ENCODE peak calls at places on chromosome X, in nine cellular contexts. P is ovary, E is GM20000, R is mesothelial cell of epicardium, B is fibroblast of villous mesenchyme, G is suprapubic skin, H is lung, C is activated B cell treated with CpG ODN at 0.5 μM for 24 hours, U is right lobe of liver. W is an unnamed sample.
A peak's percentile ranks its signal among the peaks of the same experiment; 100 is the strongest.

GRCh38 chrX:20252392-20253231 is 14.1 kb downstream of the RPS6KA3 start:
- DNase-seq in P (no peak), E (no peak), R (no peak), B (peak; percentile 51), G (no peak), H (peak; percentile 70), C (peak; percentile 42), U (peak; percentile 58), W (peak; percentile 66)

GRCh38 chrX:989959-990510 is 222.4 kb downstream of the CRLF2 start:
- DNase-seq in P (peak; percentile 93), E (no peak), R (peak; percentile 45), B (peak; percentile 76), G (peak; percentile 80), H (peak; percentile 93), C (no peak), U (no peak), W (peak; percentile 18)

GRCh38 chrX:16436348-16437188 is 213.4 kb upstream of the S100G start:
- DNase-seq in P (peak; percentile 44), E (peak; percentile 32), R (peak; percentile 76), B (peak; percentile 71), G (peak; percentile 77), H (peak; percentile 72), C (peak; percentile 15), U (peak; percentile 67), W (no peak)

GRCh38 chrX:9148626-9149385 is 114.9 kb upstream of the FAM9B start:
- DNase-seq in P (peak; percentile 26), E (no peak), R (no peak), B (peak; percentile 41), G (no peak), H (no peak), C (no peak), U (no peak), W (no peak)

GRCh38 chrX:45011131-45011530 is 138.1 kb downstream of the KDM6A start:
- DNase-seq in P (no peak), E (no peak), R (no peak), B (no peak), G (no peak), H (no peak), C (no peak), U (no peak), W (no peak)

GRCh38 chrX:19579485-19579884 is 64.2 kb upstream of the MAP3K15 start:
- DNase-seq in P (no peak), E (no peak), R (no peak), B (peak; percentile 34), G (no peak), H (no peak), C (no peak), U (no peak), W (no peak)

GRCh38 chrX:72079607-72080006 is 52.1 kb downstream of the RTL5 start:
- DNase-seq in P (no peak), E (no peak), R (no peak), B (no peak), G (no peak), H (no peak), C (no peak), U (no peak), W (no peak)

GRCh38 chrX:72142094-72142843 is 10.6 kb upstream of the RTL5 start:
- DNase-seq in P (no peak), E (no peak), R (no peak), B (no peak), G (no peak), H (no peak), C (no peak), U (no peak), W (no peak)

GRCh38 chrX:118212817-118213183 is 96.2 kb upstream of the KLHL13 start:
- DNase-seq in P (no peak), E (peak; percentile 27), R (no peak), B (no peak), G (no peak), H (no peak), C (no peak), U (no peak), W (no peak)

GRCh38 chrX:118062817-118063615 is 53.6 kb downstream of the KLHL13 start:
- DNase-seq in P (no peak), E (peak; percentile 1), R (no peak), B (no peak), G (no peak), H (no peak), C (no peak), U (no peak), W (no peak)

GRCh38 chrX:318068-318738 is 393 bp downstream of the GTPBP6 start:
- DNase-seq in P (peak; percentile 99), E (peak; percentile 97), R (peak; percentile 95), B (peak; percentile 99), G (peak; percentile 100), H (peak; percentile 98), C (peak; percentile 87), U (peak; percentile 98), W (peak; percentile 92)

GRCh38 chrX:9878141-9878875 is 88.8 kb upstream of the CLDN34 start:
- DNase-seq in P (no peak), E (no peak), R (no peak), B (no peak), G (no peak), H (no peak), C (no peak), U (no peak), W (no peak)

GRCh38 chrX:124289443-124289842 is 43.0 kb upstream of the TEX13D start:
- DNase-seq in P (no peak), E (no peak), R (no peak), B (no peak), G (no peak), H (no peak), C (no peak), U (no peak), W (no peak)

GRCh38 chrX:141341341-141341740 is 99.0 kb upstream of the SPANXC start:
- DNase-seq in P (no peak), E (no peak), R (no peak), B (peak; percentile 52), G (no peak), H (no peak), C (no peak), U (no peak), W (no peak)

GRCh38 chrX:51420610-51421009 is 75.8 kb downstream of the NUDT11 start:
- DNase-seq in P (peak; percentile 37), E (no peak), R (no peak), B (peak; percentile 36), G (no peak), H (no peak), C (no peak), U (no peak), W (no peak)

GRCh38 chrX:3026074-3026588 is 15.1 kb upstream of the ARSF start:
- DNase-seq in P (no peak), E (no peak), R (no peak), B (no peak), G (no peak), H (no peak), C (no peak), U (no peak), W (no peak)

GRCh38 chrX:117969337-117969736 is 147.3 kb downstream of the KLHL13 start:
- DNase-seq in P (no peak), E (no peak), R (no peak), B (no peak), G (no peak), H (no peak), C (no peak), U (no peak), W (no peak)

GRCh38 chrX:48520455-48520854 is 1.2 kb upstream of the EBP start:
- DNase-seq in P (no peak), E (no peak), R (no peak), B (no peak), G (no peak), H (no peak), C (no peak), U (no peak), W (no peak)

GRCh38 chrX:63453571-63453970 is 102.4 kb upstream of the SPIN4 start:
- DNase-seq in P (no peak), E (no peak), R (no peak), B (no peak), G (no peak), H (no peak), C (no peak), U (no peak), W (no peak)

DNA sequence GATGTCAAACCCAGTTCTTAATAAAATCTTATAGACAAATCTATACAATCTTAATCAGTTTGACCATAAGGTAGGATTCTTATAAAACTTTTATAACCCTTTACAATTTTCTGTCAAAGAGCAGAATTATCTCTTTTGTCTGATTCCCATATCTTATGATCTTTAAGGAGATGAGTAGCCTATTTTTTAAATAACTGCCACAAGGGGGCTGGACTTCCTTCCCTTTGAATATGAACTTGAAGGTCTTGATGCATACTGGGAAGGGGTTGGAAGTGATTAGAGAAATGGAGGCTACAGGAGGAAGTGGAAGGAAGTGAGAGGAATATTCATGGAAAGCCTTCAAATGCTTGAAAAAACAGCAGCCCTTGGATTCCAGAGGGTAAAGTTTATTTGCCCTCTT is 111.1 kb downstream of the APOOL start:
- DNase-seq in P (no peak), E (no peak), R (no peak), B (no peak), G (no peak), H (no peak), C (no peak), U (no peak), W (no peak)
- TF ChIP-seq CTCF in P (no peak), E (no peak), R (no peak), B (no peak), G (no peak), H (no peak), C (no peak), U (no peak), W (no peak)

GRCh38 chrX:113260474-113260873 is 419.8 kb upstream of the AMOT start:
- DNase-seq in P (no peak), E (no peak), R (no peak), B (peak; percentile 3), G (no peak), H (no peak), C (no peak), U (no peak), W (no peak)
- TF ChIP-seq CTCF in P (no peak), E (no peak), R (peak; percentile 37), B (peak; percentile 36), G (no peak), H (no peak), C (no peak), U (peak; percentile 21), W (no peak)

GRCh38 chrX:11678174-11678573 is 12.5 kb upstream of the ARHGAP6 start:
- DNase-seq in P (no peak), E (no peak), R (no peak), B (peak; percentile 14), G (no peak), H (no peak), C (no peak), U (no peak), W (no peak)
- TF ChIP-seq CTCF in P (no peak), E (no peak), R (peak; percentile 23), B (peak; percentile 33), G (no peak), H (no peak), C (no peak), U (peak; percentile 24), W (no peak)

GRCh38 chrX:79325263-79325958 is 41.7 kb downstream of the ITM2A start:
- DNase-seq in P (no peak), E (no peak), R (no peak), B (no peak), G (no peak), H (peak; percentile 31), C (no peak), U (no peak), W (no peak)

DNA sequence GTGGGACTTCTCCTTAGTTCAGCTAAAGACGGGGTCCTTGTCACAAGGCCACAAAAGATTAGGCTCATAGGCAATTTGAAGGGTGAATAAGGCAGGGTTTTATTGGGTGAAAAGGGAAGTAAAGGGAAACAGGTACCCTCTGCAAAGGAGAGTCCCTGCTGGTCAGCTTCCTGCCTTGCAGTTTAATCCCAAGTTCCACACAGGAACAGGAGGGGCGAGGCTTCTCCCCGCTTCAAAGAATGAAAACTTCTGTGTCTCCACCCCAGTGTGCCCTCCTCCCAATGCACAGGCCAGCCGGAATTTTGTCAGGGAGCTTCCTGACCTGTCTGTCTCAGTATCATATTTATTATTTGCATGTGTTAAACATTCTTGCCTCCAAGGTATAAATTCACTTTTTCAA is 37.1 kb downstream of the ITM2A start:
- DNase-seq in P (no peak), E (no peak), R (no peak), B (no peak), G (no peak), H (no peak), C (no peak), U (no peak), W (no peak)
- TF ChIP-seq CTCF in P (no peak), E (no peak), R (no peak), B (no peak), G (no peak), H (no peak), C (no peak), U (no peak), W (no peak)

W was measured in natural killer cell.